ENCODE peak calls at places on chromosomes 16 and 17, in five cellular contexts. K is mucosa of descending colon, E is NCI-H510A treated with DMSO at 0.1 percent for 48 hours, D is GM12865, I is sciatic nerve. M is an unnamed sample.

GRCh38 chr17:79776378-79777165 is 1.4 kb upstream of the CBX2 start:
- DNase-seq in E (no peak), K (no peak), D (no peak), I (no peak), M (no peak)

GRCh38 chr17:33385133-33385532 is 92.0 kb upstream of the ASIC2 start:
- DNase-seq in K (no peak), E (no peak), D (no peak), I (no peak), M (no peak)

GRCh38 chr17:78890111-78890897 is 12.7 kb downstream of the CEP295NL start:
- DNase-seq in D (peak; percentile 17), E (no peak), I (no peak), K (peak; percentile 84), M (peak; percentile 43)

GRCh38 chr17:7956208-7956965 is 24.4 kb downstream of the CNTROB start:
- DNase-seq in E (no peak), I (no peak), K (no peak), D (no peak), M (no peak)

GRCh38 chr17:1229891-1230571 is 40.2 kb upstream of the BHLHA9 start:
- DNase-seq in I (no peak), D (peak; percentile 38), K (no peak), E (no peak), M (no peak)

GRCh38 chr16:14399397-14400284 is 230.4 kb downstream of the PARN start:
- DNase-seq in D (peak; percentile 86), E (no peak), I (peak; percentile 71), K (no peak), M (no peak)

GRCh38 chr17:10120113-10120485 is 78.3 kb downstream of the GAS7 start:
- DNase-seq in E (no peak), I (no peak), D (no peak), K (no peak), M (no peak)

GRCh38 chr17:6498798-6499540 is 54.7 kb downstream of the PIMREG start:
- DNase-seq in D (no peak), I (peak; percentile 33), E (no peak), K (peak; percentile 25), M (no peak)

GRCh38 chr17:21285164-21286065 is 904 bp downstream of the MAP2K3 start:
- DNase-seq in D (peak; percentile 41), E (peak; percentile 29), I (no peak), K (peak; percentile 59), M (no peak)

GRCh38 chr17:32523827-32524552 is 37.2 kb downstream of the CDK5R1 start:
- DNase-seq in I (no peak), E (no peak), K (no peak), D (peak; percentile 93), M (no peak)

GRCh38 chr16:19559242-19559910 is 3.9 kb downstream of the VPS35L start:
- DNase-seq in I (no peak), D (peak; percentile 57), E (peak; percentile 77), K (no peak), M (no peak)

GRCh38 chr16:81901483-81901882 is 109.8 kb downstream of the SDR42E1 start:
- DNase-seq in I (no peak), E (no peak), K (no peak), D (no peak), M (peak; percentile 34)

GRCh38 chr17:34579979-34580684 is 750 bp downstream of the TMEM132E start:
- DNase-seq in D (no peak), E (no peak), K (no peak), I (peak; percentile 62), M (no peak)

GRCh38 chr17:51004249-51004648 is 116.4 kb downstream of the SPAG9 start:
- DNase-seq in E (no peak), D (no peak), I (no peak), K (no peak), M (no peak)

GRCh38 chr16:50953266-50953665 is 197.8 kb downstream of the SALL1 start:
- DNase-seq in D (no peak), K (no peak), I (no peak), E (no peak), M (no peak)

GRCh38 chr16:84739349-84740124 is 39.7 kb downstream of the USP10 start:
- DNase-seq in I (no peak), D (no peak), K (no peak), E (no peak), M (no peak)

GRCh38 chr17:35243459-35244204 is 760 bp downstream of the SLFN5 start:
- DNase-seq in D (peak; percentile 54), K (peak; percentile 56), I (peak; percentile 64), E (no peak), M (no peak)